ENCODE peak calls at places on chromosomes 12 and 14, in ten cellular contexts. Y is transverse colon; Q is CD8-positive, alpha-beta T cell; J is OCI-LY7; P is keratinocyte; O is fibroblast of lung; E is cardiac muscle cell; H is left ventricle myocardium inferior; Z is thoracic aorta; R is ovary. G is an unnamed sample.
A peak's percentile ranks its signal among the peaks of the same experiment; 100 is the strongest.

GRCh38 chr12:27821259-27821973 is 41.4 kb upstream of the MANSC4 start:
- DNase-seq in Y (peak; percentile 20), Q (peak; percentile 3), J (peak; percentile 83), P (peak; percentile 23), O (peak; percentile 84), E (peak; percentile 86), H (no peak), Z (peak; percentile 9), R (no peak), G (no peak)

GRCh38 chr12:109818253-109818652 is 14.9 kb downstream of the TRPV4 start:
- DNase-seq in Y (no peak), Q (no peak), J (no peak), P (no peak), O (no peak), E (no peak), H (no peak), Z (no peak), R (no peak), G (no peak)

GRCh38 chr14:100288382-100289185 is 17.7 kb downstream of the SLC25A29 start:
- DNase-seq in Y (no peak), Q (no peak), J (no peak), P (no peak), O (no peak), E (no peak), H (no peak), Z (no peak), R (peak; percentile 19), G (no peak)

GRCh38 chr12:6276936-6277615 is 33.4 kb upstream of the PLEKHG6 start:
- DNase-seq in Y (peak; percentile 43), Q (no peak), J (no peak), P (no peak), O (no peak), E (no peak), H (no peak), Z (no peak), R (no peak), G (no peak)

GRCh38 chr14:89240414-89240813 is 176.6 kb downstream of the FOXN3 start:
- DNase-seq in Y (no peak), Q (no peak), J (no peak), P (no peak), O (peak; percentile 47), E (no peak), H (no peak), Z (no peak), R (no peak), G (no peak)

GRCh38 chr14:51614707-51615106 is 37.0 kb upstream of the FRMD6 start:
- DNase-seq in Y (no peak), Q (no peak), J (no peak), P (no peak), O (peak; percentile 91), E (no peak), H (no peak), Z (no peak), R (no peak), G (no peak)

GRCh38 chr12:115230576-115230975 is 546.6 kb upstream of the TBX3 start:
- DNase-seq in Y (no peak), Q (no peak), J (no peak), P (no peak), O (no peak), E (peak; percentile 47), H (no peak), Z (no peak), R (no peak), G (no peak)

GRCh38 chr12:104653730-104654328 is 197.1 kb downstream of the CHST11 start:
- DNase-seq in Y (no peak), Q (no peak), J (peak; percentile 62), P (no peak), O (no peak), E (no peak), H (no peak), Z (no peak), R (no peak), G (no peak)

GRCh38 chr14:66979083-66979974 is 209.9 kb upstream of the GARIN2 start:
- DNase-seq in Y (no peak), Q (no peak), J (no peak), P (no peak), O (no peak), E (no peak), H (no peak), Z (no peak), R (no peak), G (no peak)

GRCh38 chr14:94046696-94047250 is 20.6 kb downstream of the OTUB2 start:
- DNase-seq in Y (peak; percentile 2), Q (no peak), J (no peak), P (no peak), O (no peak), E (no peak), H (no peak), Z (no peak), R (peak; percentile 29), G (no peak)

GRCh38 chr12:79424109-79424721 is 266.5 kb downstream of the PAWR start:
- DNase-seq in Y (no peak), Q (no peak), J (no peak), P (no peak), O (peak; percentile 97), E (no peak), H (no peak), Z (no peak), R (no peak), G (no peak)

GRCh38 chr12:34402899-34403705 is 380.8 kb downstream of the ALG10 start:
- DNase-seq in Y (peak; percentile 3), Q (no peak), J (no peak), P (no peak), O (no peak), E (no peak), H (peak; percentile 5), Z (no peak), R (peak; percentile 13), G (no peak)

GRCh38 chr12:15220961-15221885 is at the start of gene RERG:
- DNase-seq in Y (peak; percentile 79), Q (peak; percentile 52), J (peak; percentile 63), P (no peak), O (peak; percentile 65), E (peak; percentile 94), H (peak; percentile 80), Z (no peak), R (peak; percentile 93), G (peak; percentile 72)

GRCh38 chr14:79178719-79179118 is 1008.5 kb downstream of the NRXN3 start:
- DNase-seq in Y (no peak), Q (no peak), J (no peak), P (no peak), O (no peak), E (no peak), H (no peak), Z (no peak), R (no peak), G (no peak)

GRCh38 chr14:45976001-45976400 is 675.6 kb downstream of the RPL10L start:
- DNase-seq in Y (no peak), Q (no peak), J (no peak), P (no peak), O (no peak), E (no peak), H (no peak), Z (no peak), R (no peak), G (no peak)
- H3K9me3 ChIP-seq in Y (no peaks in the 10 kb centered on the region), Q (no peaks in the 10 kb centered on the region), J (no peaks in the 10 kb centered on the region), P (no peaks in the 10 kb centered on the region), O (no peaks in the 10 kb centered on the region), E (no peaks in the 10 kb centered on the region), H (no peaks in the 10 kb centered on the region), Z (no peaks in the 10 kb centered on the region), R (no peaks in the 10 kb centered on the region), G (peaks cover 7% of the 10 kb centered on the region)

GRCh38 chr14:68266998-68267397 is 447.4 kb downstream of the RAD51B start:
- DNase-seq in Y (no peak), Q (no peak), J (peak; percentile 68), P (no peak), O (no peak), E (no peak), H (no peak), Z (no peak), R (no peak), G (no peak)

GRCh38 chr14:68269136-68269535 is 449.6 kb downstream of the RAD51B start:
- DNase-seq in Y (no peak), Q (no peak), J (no peak), P (no peak), O (peak; percentile 33), E (no peak), H (no peak), Z (no peak), R (no peak), G (no peak)

GRCh38 chr14:68268719-68269118 is 449.1 kb downstream of the RAD51B start:
- DNase-seq in Y (no peak), Q (no peak), J (peak; percentile 55), P (no peak), O (peak; percentile 68), E (no peak), H (no peak), Z (no peak), R (no peak), G (no peak)

GRCh38 chr14:68270342-68270741 is 450.8 kb downstream of the RAD51B start:
- DNase-seq in Y (no peak), Q (no peak), J (no peak), P (no peak), O (no peak), E (no peak), H (no peak), Z (no peak), R (no peak), G (no peak)

DNA sequence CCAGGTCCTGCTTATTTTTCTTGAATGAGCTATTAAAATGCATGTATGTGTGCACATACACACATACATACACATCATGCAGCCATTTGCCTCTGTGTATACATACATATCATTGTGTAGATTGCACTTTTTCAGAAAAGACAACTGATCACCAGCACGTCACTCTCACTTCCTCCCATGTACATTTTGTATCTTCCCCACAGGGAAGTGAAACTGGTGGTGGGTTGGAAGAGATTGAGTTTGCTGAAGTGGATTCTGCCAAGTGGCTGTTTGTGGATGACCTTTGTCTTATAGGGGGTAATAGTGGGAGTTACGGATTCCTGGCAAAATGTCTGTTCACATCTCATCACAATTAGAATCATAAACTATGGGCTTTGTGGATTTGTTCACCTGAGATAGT is 448.6 kb downstream of the RAD51B start:
- DNase-seq in Y (no peak), Q (no peak), J (peak; percentile 93), P (no peak), O (no peak), E (no peak), H (no peak), Z (no peak), R (no peak), G (no peak)
- H3K27ac ChIP-seq in Y (peak overlapping the region; percentile 68), Q (no peak overlapping the region), J (peak overlapping the region; percentile 93), P (no peak overlapping the region), O (no peak overlapping the region), E (no peak overlapping the region), H (peak overlapping the region; percentile 41), Z (no peak overlapping the region), R (no peak overlapping the region), G (peak overlapping the region; percentile 53)

DNA sequence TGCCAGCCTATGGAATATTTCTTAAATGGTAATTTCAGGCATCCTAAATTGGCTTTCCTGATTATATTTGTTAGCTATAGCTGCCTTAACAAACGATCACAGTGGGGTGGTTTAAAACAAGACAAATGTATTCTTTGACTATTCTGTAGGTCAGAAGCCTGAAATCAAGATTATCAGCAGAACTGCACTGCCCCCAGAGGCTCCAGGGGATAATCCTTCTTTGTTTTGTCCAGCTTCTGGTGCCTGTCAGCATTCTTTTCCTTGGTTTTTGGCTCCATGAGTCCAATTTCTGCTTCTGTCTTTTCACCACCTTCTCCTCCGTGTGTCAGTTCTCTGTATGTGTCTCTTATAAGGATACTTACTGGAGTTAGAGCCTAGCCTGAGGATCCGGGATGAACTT is 1282.2 kb upstream of the USP15 start:
- DNase-seq in Y (no peak), Q (no peak), J (no peak), P (no peak), O (no peak), E (no peak), H (no peak), Z (no peak), R (no peak), G (no peak)
- TF ChIP-seq CTCF in Y (no peak), Q (no peak), J (no peak), P (no peak), O (no peak), E (no peak), H (no peak), Z (no peak), R (no peak), G (no peak)

GRCh38 chr12:130423136-130423535 is 85.4 kb downstream of the PIWIL1 start:
- DNase-seq in Y (no peak), Q (no peak), J (no peak), P (no peak), O (no peak), E (no peak), H (no peak), Z (no peak), R (no peak), G (no peak)
- H3K9me3 ChIP-seq in Y (no peaks in the 10 kb centered on the region), Q (no peaks in the 10 kb centered on the region), J (no peaks in the 10 kb centered on the region), P (peaks cover 5% of the 10 kb centered on the region), O (no peaks in the 10 kb centered on the region), E (no peaks in the 10 kb centered on the region), H (no peaks in the 10 kb centered on the region), Z (no peaks in the 10 kb centered on the region), R (no peaks in the 10 kb centered on the region), G (no peaks in the 10 kb centered on the region)

G was measured in tibial nerve.